ENCODE peak calls at places on chromosomes 3 and 15, in five cellular contexts. R is cerebellar cortex; O is neuronal stem cell; G is left colon; Q is activated CD4-positive, alpha-beta T cell treated with anti-CD3 and anti-CD28 coated beads for 36 hours. I is an unnamed sample.

GRCh38 chr3:170109579-170110293 is 71.8 kb downstream of the PHC3 start:
- DNase-seq in O (no peak), G (no peak), R (no peak), Q (no peak), I (no peak)

GRCh38 chr15:91853968-91854943 is 748 bp downstream of the SLCO3A1 start:
- DNase-seq in R (peak), G (peak), Q (peak), O (peak), I (peak)

GRCh38 chr3:69354948-69355347 is 30.9 kb downstream of the FRMD4B start:
- DNase-seq in R (no peak), O (no peak), Q (no peak), G (no peak), I (peak)

GRCh38 chr15:27796405-27797085 is 302.6 kb downstream of the OCA2 start:
- DNase-seq in Q (no peak), R (no peak), G (no peak), O (no peak), I (no peak)

GRCh38 chr3:46946856-46947544 is 29.5 kb downstream of the CCDC12 start:
- DNase-seq in R (no peak), G (peak), Q (peak), O (no peak), I (no peak)

GRCh38 chr15:59371458-59372351 is 966 bp downstream of the MYO1E start:
- DNase-seq in R (no peak), G (peak), Q (peak), O (no peak), I (peak)

GRCh38 chr15:66253643-66254363 is at the start of gene MEGF11:
- DNase-seq in Q (peak), O (no peak), R (peak), G (peak), I (peak)

GRCh38 chr3:70999730-71000129 is 583.8 kb downstream of the FOXP1 start:
- DNase-seq in R (no peak), O (no peak), Q (no peak), G (no peak), I (no peak)

GRCh38 chr3:108180214-108180613 is 42.0 kb downstream of the IFT57 start:
- DNase-seq in R (no peak), O (no peak), G (no peak), Q (no peak), I (no peak)

I was measured in Ammon's horn.